ENCODE peak calls at places on chromosomes 12 and 14, in seven cellular contexts. T is suprapubic skin, N is NAMALWA, B is stromal cell of bone marrow, R is NCI-H1105 treated with DMSO at 0.1 percent for 48 hours, L is activated T-cell treated with anti-CD3 and anti-CD28 coated beads for 4 hours, M is Calu3. D is an unnamed sample.

GRCh38 chr14:86296173-86296572 is 766.2 kb downstream of the FLRT2 start:
- DNase-seq in T (no peak), N (peak), B (peak), R (peak), L (no peak), M (no peak), D (peak)

GRCh38 chr12:56644654-56645053 is 1.1 kb downstream of the ATP5F1B start:
- DNase-seq in T (no peak), N (no peak), B (no peak), R (no peak), L (no peak), M (no peak), D (no peak)

GRCh38 chr14:53409974-53410373 is 256.9 kb upstream of the DDHD1 start:
- DNase-seq in T (no peak), N (no peak), B (no peak), R (no peak), L (no peak), M (no peak), D (no peak)

GRCh38 chr14:39322807-39323206 is 89.1 kb downstream of the MIA2 start:
- DNase-seq in T (no peak), N (no peak), B (peak), R (no peak), L (no peak), M (no peak), D (no peak)

GRCh38 chr12:86950043-86950838 is 694.0 kb upstream of the MGAT4C start:
- DNase-seq in T (no peak), N (no peak), B (no peak), R (peak), L (no peak), M (no peak), D (no peak)

GRCh38 chr12:12561305-12562015 is 1.2 kb downstream of the DUSP16 start:
- DNase-seq in T (peak), N (peak), B (no peak), R (peak), L (peak), M (peak), D (no peak)

GRCh38 chr14:80679273-80679672 is 262.3 kb downstream of the CEP128 start:
- DNase-seq in T (no peak), N (no peak), B (no peak), R (no peak), L (no peak), M (no peak), D (no peak)

GRCh38 chr12:39772708-39773665 is 153.4 kb upstream of the ABCD2 start:
- DNase-seq in T (no peak), N (no peak), B (no peak), R (no peak), L (no peak), M (no peak), D (no peak)

GRCh38 chr14:95290769-95291440 is 28.8 kb downstream of the CLMN start:
- DNase-seq in T (peak), N (peak), B (no peak), R (peak), L (no peak), M (peak), D (no peak)

GRCh38 chr14:68937790-68938514 is 41.1 kb downstream of the ACTN1 start:
- DNase-seq in T (no peak), N (no peak), B (no peak), R (no peak), L (peak), M (peak), D (no peak)